ENCODE peak calls at places on chromosomes 1 and 21, in ten cellular contexts. O is AG09309; A is OCI-LY7; H is mesenchymal stem cell; W is fibroblast of pulmonary artery; J is IMR-90; P is MG63; U is small intestine; B is CD8-positive, alpha-beta memory T cell; N is cardiac muscle cell. R is an unnamed sample.

GRCh38 chr21:29254550-29254949 is 44.2 kb upstream of the BACH1 start:
- DNase-seq in O (no peak), A (no peak), H (no peak), W (no peak), J (no peak), P (no peak), U (no peak), B (no peak), N (no peak), R (no peak)

GRCh38 chr1:117367769-117368059 is 465 bp downstream of the MAN1A2 start:
- DNase-seq in O (no peak), A (peak), H (no peak), W (no peak), J (peak), P (no peak), U (no peak), B (no peak), N (no peak), R (no peak)

GRCh38 chr1:214008791-214009612 is 21.2 kb downstream of the PROX1 start:
- DNase-seq in O (no peak), A (no peak), H (no peak), W (no peak), J (no peak), P (no peak), U (no peak), B (no peak), N (no peak), R (no peak)

GRCh38 chr1:96281491-96281890 is 440.1 kb upstream of the PTBP2 start:
- DNase-seq in O (no peak), A (no peak), H (no peak), W (peak), J (no peak), P (no peak), U (no peak), B (no peak), N (no peak), R (no peak)

GRCh38 chr1:10662824-10663667 is 133.4 kb downstream of the CASZ1 start:
- DNase-seq in O (no peak), A (no peak), H (no peak), W (no peak), J (no peak), P (no peak), U (no peak), B (no peak), N (no peak), R (no peak)

GRCh38 chr1:55478742-55479141 is 263.6 kb upstream of the USP24 start:
- DNase-seq in O (no peak), A (peak), H (peak), W (peak), J (peak), P (no peak), U (peak), B (no peak), N (peak), R (no peak)

GRCh38 chr1:64470670-64471217 is 815 bp downstream of the CACHD1 start:
- DNase-seq in O (no peak), A (no peak), H (peak), W (peak), J (no peak), P (peak), U (peak), B (no peak), N (peak), R (no peak)

GRCh38 chr1:161069731-161070270 is at the start of gene ARHGAP30:
- DNase-seq in O (no peak), A (peak), H (no peak), W (no peak), J (no peak), P (no peak), U (peak), B (peak), N (no peak), R (peak)

GRCh38 chr21:35398366-35398982 is 349.4 kb upstream of the RUNX1 start:
- DNase-seq in O (no peak), A (no peak), H (peak), W (peak), J (peak), P (peak), U (no peak), B (no peak), N (peak), R (no peak)

GRCh38 chr1:170993717-170994116 is 58.4 kb downstream of the MROH9 start:
- DNase-seq in O (no peak), A (no peak), H (no peak), W (no peak), J (no peak), P (no peak), U (no peak), B (no peak), N (no peak), R (no peak)

GRCh38 chr1:245856944-245857531 is 650.0 kb downstream of the SMYD3 start:
- DNase-seq in O (peak), A (no peak), H (peak), W (peak), J (peak), P (peak), U (no peak), B (no peak), N (peak), R (no peak)

GRCh38 chr1:33410091-33410701 is 20.7 kb downstream of the PHC2 start:
- DNase-seq in O (no peak), A (no peak), H (peak), W (peak), J (peak), P (peak), U (no peak), B (no peak), N (peak), R (no peak)

GRCh38 chr1:231665046-231665445 is 38.5 kb downstream of the DISC1 start:
- DNase-seq in O (no peak), A (no peak), H (peak), W (no peak), J (no peak), P (no peak), U (no peak), B (no peak), N (no peak), R (no peak)

GRCh38 chr21:35316933-35317332 is 267.8 kb upstream of the RUNX1 start:
- DNase-seq in O (no peak), A (no peak), H (peak), W (peak), J (peak), P (peak), U (peak), B (no peak), N (peak), R (no peak)

GRCh38 chr21:45138199-45139002 is 64.0 kb downstream of the ADARB1 start:
- DNase-seq in O (no peak), A (peak), H (peak), W (peak), J (peak), P (peak), U (peak), B (peak), N (peak), R (peak)

GRCh38 chr1:147486876-147487656 is 54.2 kb upstream of the BCL9 start:
- DNase-seq in O (no peak), A (no peak), H (no peak), W (no peak), J (no peak), P (no peak), U (peak), B (no peak), N (no peak), R (no peak)

GRCh38 chr1:46333300-46334029 is 7.1 kb upstream of the NSUN4 start:
- DNase-seq in O (no peak), A (peak), H (peak), W (peak), J (peak), P (no peak), U (peak), B (no peak), N (peak), R (no peak)

GRCh38 chr1:1875932-1876331 is 15.0 kb downstream of the GNB1 start:
- DNase-seq in O (no peak), A (no peak), H (no peak), W (no peak), J (no peak), P (no peak), U (no peak), B (no peak), N (no peak), R (no peak)

GRCh38 chr1:99590578-99591209 is 55.2 kb upstream of the PALMD start:
- DNase-seq in O (peak), A (no peak), H (peak), W (peak), J (peak), P (peak), U (no peak), B (no peak), N (peak), R (no peak)

GRCh38 chr1:207352560-207352959 is 31.1 kb downstream of the CD55 start:
- DNase-seq in O (no peak), A (no peak), H (no peak), W (no peak), J (no peak), P (no peak), U (no peak), B (no peak), N (no peak), R (no peak)

GRCh38 chr1:229334716-229335115 is 8.1 kb downstream of the CCSAP start:
- DNase-seq in O (no peak), A (no peak), H (no peak), W (no peak), J (no peak), P (no peak), U (no peak), B (no peak), N (no peak), R (no peak)

GRCh38 chr1:58779837-58780585 is 3.8 kb downstream of the JUN start:
- DNase-seq in O (no peak), A (no peak), H (peak), W (peak), J (peak), P (peak), U (peak), B (peak), N (peak), R (no peak)

GRCh38 chr1:94045465-94046056 is 75.4 kb downstream of the ABCA4 start:
- DNase-seq in O (peak), A (no peak), H (peak), W (peak), J (peak), P (peak), U (peak), B (no peak), N (peak), R (peak)

GRCh38 chr1:147273409-147274307 is 31.2 kb downstream of the CHD1L start:
- DNase-seq in O (peak), A (peak), H (peak), W (peak), J (peak), P (peak), U (peak), B (no peak), N (peak), R (no peak)

GRCh38 chr1:71828431-71829012 is 453.8 kb downstream of the NEGR1 start:
- DNase-seq in O (no peak), A (no peak), H (no peak), W (no peak), J (no peak), P (no peak), U (no peak), B (no peak), N (no peak), R (no peak)

GRCh38 chr21:44778499-44778911 is 23.1 kb downstream of the UBE2G2 start:
- DNase-seq in O (no peak), A (no peak), H (no peak), W (no peak), J (no peak), P (no peak), U (peak), B (no peak), N (no peak), R (no peak)

GRCh38 chr1:35120458-35121133 is 41.4 kb downstream of the ZMYM1 start:
- DNase-seq in O (no peak), A (no peak), H (no peak), W (peak), J (peak), P (peak), U (peak), B (no peak), N (peak), R (peak)
- H3K4me3 ChIP-seq in O (peak), A (no peak), H (peak), W (peak), J (peak), P (peak), U (peak), B (no peak), N (no peak), R (no peak)

GRCh38 chr1:21034725-21035628 is 141.7 kb downstream of the EIF4G3 start:
- DNase-seq in O (no peak), A (no peak), H (no peak), W (no peak), J (no peak), P (no peak), U (no peak), B (no peak), N (no peak), R (no peak)
- H3K4me3 ChIP-seq in O (no peak), A (no peak), H (no peak), W (no peak), J (no peak), P (no peak), U (no peak), B (no peak), N (no peak), R (no peak)

DNA sequence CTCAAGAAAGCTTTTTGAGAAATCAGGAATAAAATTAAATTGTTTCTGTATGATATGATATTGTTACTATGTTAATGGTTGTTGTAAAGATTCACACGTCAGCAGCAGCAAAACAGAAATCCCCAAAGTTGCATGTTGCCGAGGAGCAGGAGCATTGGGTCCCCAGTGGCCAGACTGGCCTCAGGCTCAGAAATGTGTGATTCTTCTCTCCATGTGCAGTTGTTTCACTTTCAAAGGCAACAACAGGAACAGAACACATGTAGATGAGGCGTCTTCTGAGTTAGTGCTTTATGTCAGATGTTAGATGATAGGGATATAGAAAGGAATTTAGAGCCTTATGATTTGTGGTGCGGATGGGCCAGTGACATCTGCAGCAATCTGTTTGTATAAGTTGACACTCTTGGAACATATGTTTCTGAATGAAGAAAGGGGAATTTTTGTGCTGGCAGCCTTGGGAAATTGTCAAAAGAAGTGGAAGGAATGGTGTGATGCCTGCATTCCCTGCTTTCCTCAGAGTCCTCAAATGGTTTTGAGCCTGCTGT is 2.1 kb upstream of the TTLL7 start:
- DNase-seq in O (no peak), A (no peak), H (peak), W (no peak), J (no peak), P (no peak), U (no peak), B (no peak), N (no peak), R (no peak)
- H3K4me3 ChIP-seq in O (no peak), A (no peak), H (no peak), W (no peak), J (no peak), P (no peak), U (no peak), B (no peak), N (no peak), R (no peak)

DNA sequence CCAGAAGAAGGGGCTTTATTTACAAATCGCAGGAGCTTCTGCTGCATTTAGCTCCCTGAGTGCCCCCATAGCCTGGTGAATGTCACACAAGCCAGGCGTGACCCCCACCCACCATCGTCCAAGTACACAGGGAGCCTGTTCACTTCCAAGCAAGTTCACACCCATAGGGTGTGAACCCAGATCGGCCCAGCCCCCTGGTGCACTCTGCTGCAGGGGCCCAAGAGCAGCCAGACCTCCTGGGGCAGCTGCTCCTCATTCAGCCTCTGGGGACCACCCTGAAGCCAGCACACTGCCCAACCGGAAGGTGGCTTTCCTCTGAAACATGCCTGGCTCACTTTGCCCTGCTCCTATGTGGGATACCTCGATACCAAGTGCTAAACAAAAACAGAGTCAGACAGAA is 95.8 kb downstream of the PDE9A start:
- DNase-seq in O (no peak), A (no peak), H (no peak), W (no peak), J (no peak), P (no peak), U (no peak), B (no peak), N (no peak), R (no peak)
- H3K4me3 ChIP-seq in O (no peak), A (no peak), H (no peak), W (no peak), J (no peak), P (no peak), U (no peak), B (no peak), N (no peak), R (no peak)

DNA sequence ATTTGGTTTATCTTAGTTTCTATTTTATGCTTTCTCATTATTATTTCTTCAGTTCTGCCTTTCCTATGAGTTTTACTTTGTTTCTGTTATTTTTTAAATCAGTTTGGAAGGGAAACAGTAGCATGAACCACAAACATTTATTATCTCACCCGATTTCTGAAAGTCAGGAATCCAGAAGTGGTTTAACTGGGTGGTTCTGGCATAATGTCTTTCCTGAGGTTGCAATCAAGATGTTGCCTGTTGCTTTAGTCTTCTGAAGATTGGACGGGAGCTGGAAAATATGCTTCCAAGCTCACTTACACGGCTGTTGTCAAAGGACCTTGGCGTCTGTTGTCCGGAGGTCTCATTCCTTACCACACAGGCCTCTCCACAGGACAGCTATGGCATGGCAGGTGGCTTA is 50.4 kb downstream of the SNRPE start:
- DNase-seq in O (peak), A (no peak), H (no peak), W (peak), J (no peak), P (no peak), U (no peak), B (no peak), N (peak), R (no peak)
- H3K4me3 ChIP-seq in O (no peak), A (no peak), H (no peak), W (no peak), J (no peak), P (no peak), U (no peak), B (no peak), N (no peak), R (no peak)

DNA sequence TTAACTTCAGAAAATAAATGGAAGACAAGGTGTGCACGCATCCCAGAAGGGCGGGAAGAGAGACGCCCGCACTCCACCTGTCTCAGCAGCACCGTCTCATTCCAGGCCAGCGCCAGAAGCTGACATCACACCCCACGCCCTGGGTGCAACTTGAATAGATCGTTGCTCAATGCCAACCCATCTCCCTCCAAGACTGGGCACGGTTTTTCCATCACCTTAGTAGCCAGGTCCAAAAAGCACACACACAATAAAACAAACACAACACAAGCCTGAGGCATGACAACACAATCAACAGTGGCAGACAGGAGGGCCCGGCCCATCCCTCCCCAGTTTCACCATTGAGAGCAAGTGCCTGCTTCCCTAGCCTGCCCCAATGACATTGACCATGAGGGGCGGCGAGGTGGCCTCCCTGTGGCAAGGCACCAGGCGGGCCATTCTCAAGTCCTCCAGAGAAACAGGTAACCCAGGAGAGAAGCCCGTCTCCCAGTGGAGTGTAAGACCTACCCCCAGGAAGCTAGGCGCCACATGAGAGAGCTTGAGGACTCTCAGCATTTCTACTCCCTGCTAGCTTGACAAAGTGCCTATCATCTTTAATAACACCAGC is 2.7 kb downstream of the IFFO2 start:
- DNase-seq in O (no peak), A (no peak), H (peak), W (no peak), J (no peak), P (no peak), U (no peak), B (no peak), N (no peak), R (no peak)
- H3K4me3 ChIP-seq in O (no peak), A (no peak), H (peak), W (peak), J (no peak), P (no peak), U (no peak), B (peak), N (no peak), R (peak)

DNA sequence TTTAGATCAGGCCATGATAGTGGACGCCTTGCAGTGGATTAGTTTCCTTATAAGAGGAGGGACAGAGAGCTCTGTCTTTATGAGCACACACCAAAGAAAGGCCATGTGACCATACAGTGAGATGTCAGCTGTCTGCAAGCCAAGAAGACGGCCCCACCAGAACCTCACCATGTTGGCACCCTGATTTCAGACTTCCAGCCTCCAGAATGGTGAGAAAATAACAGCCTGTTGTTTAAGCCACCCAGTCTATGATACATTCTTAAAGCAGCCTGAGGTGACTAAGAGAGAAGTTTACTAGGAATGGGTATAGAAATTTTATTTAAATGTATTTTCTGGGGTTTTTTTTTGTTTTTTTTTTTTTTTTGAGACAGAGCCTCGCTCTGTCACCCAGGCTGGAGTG is 29.5 kb downstream of the L1TD1 start:
- DNase-seq in O (no peak), A (no peak), H (no peak), W (no peak), J (no peak), P (no peak), U (no peak), B (no peak), N (no peak), R (no peak)
- H3K4me3 ChIP-seq in O (no peak), A (no peak), H (no peak), W (no peak), J (no peak), P (no peak), U (no peak), B (no peak), N (no peak), R (no peak)

R was measured in CD8-positive, alpha-beta T cell.